ENCODE peak calls at places on chromosome 1, in four cellular contexts. W is mucosa of descending colon, K is bronchial epithelial cell, F is Peyer's patch. E is an unnamed sample.

GRCh38 chr1:72498393-72498792 is 216.1 kb upstream of the NEGR1 start:
- DNase-seq in K (no peak), F (no peak), W (no peak), E (no peak)

GRCh38 chr1:243343970-243344749 is 88.3 kb downstream of the SDCCAG8 start:
- DNase-seq in K (peak), F (no peak), W (no peak), E (no peak)

GRCh38 chr1:70358921-70359564 is 4.5 kb upstream of the ANKRD13C start:
- DNase-seq in W (no peak), K (peak), F (no peak), E (no peak)

GRCh38 chr1:184330884-184331283 is 55.9 kb upstream of the C1orf21 start:
- DNase-seq in F (no peak), K (peak), W (no peak), E (no peak)

GRCh38 chr1:156624814-156625435 is 5.7 kb downstream of the HAPLN2 start:
- DNase-seq in F (no peak), W (no peak), K (no peak), E (no peak)

GRCh38 chr1:41664861-41665640 is 180.6 kb upstream of the EDN2 start:
- DNase-seq in F (no peak), K (peak), W (no peak), E (no peak)

GRCh38 chr1:114319480-114319879 is 165.8 kb upstream of the SYT6 start:
- DNase-seq in F (no peak), W (no peak), K (peak), E (no peak)

GRCh38 chr1:29684141-29684540 is 447.8 kb downstream of the PTPRU start:
- DNase-seq in K (no peak), W (no peak), F (no peak), E (no peak)

GRCh38 chr1:89540406-89540970 is 15.9 kb downstream of the LRRC8B start:
- DNase-seq in K (no peak), W (no peak), F (no peak), E (no peak)

GRCh38 chr1:79847715-79848114 is 841.2 kb upstream of the ADGRL4 start:
- DNase-seq in F (no peak), K (no peak), W (no peak), E (no peak)

GRCh38 chr1:201886103-201886885 is 2.4 kb upstream of the SHISA4 start:
- DNase-seq in F (no peak), K (no peak), W (no peak), E (no peak)

GRCh38 chr1:207806531-207807394 is 54.9 kb downstream of the CD46 start:
- DNase-seq in W (no peak), K (peak), F (no peak), E (no peak)

GRCh38 chr1:157073944-157074685 is 25.5 kb downstream of the ETV3L start:
- DNase-seq in W (peak), K (peak), F (no peak), E (peak)

GRCh38 chr1:89821322-89822108 is 683 bp downstream of the LRRC8D start:
- DNase-seq in W (peak), K (no peak), F (peak), E (peak)

GRCh38 chr1:40178200-40178599 is 17.0 kb downstream of the RLF start:
- DNase-seq in W (no peak), K (no peak), F (no peak), E (no peak)

GRCh38 chr1:18913065-18913502 is 10.7 kb upstream of the ALDH4A1 start:
- DNase-seq in F (peak), K (peak), W (peak), E (peak)

GRCh38 chr1:8096105-8097011 is 70.2 kb upstream of the ERRFI1 start:
- DNase-seq in F (no peak), W (no peak), K (peak), E (no peak)

GRCh38 chr1:10457910-10458309 is 8.1 kb downstream of the CORT start:
- DNase-seq in F (no peak), K (no peak), W (no peak), E (no peak)

GRCh38 chr1:10451286-10451685 is 1.5 kb downstream of the CORT start:
- DNase-seq in F (no peak), W (no peak), K (no peak), E (peak)

GRCh38 chr1:10459185-10459584 is 9.4 kb downstream of the CORT start:
- DNase-seq in K (peak), F (no peak), W (no peak), E (no peak)

GRCh38 chr1:10456661-10457060 is 6.8 kb downstream of the CORT start:
- DNase-seq in W (no peak), K (peak), F (no peak), E (no peak)

DNA sequence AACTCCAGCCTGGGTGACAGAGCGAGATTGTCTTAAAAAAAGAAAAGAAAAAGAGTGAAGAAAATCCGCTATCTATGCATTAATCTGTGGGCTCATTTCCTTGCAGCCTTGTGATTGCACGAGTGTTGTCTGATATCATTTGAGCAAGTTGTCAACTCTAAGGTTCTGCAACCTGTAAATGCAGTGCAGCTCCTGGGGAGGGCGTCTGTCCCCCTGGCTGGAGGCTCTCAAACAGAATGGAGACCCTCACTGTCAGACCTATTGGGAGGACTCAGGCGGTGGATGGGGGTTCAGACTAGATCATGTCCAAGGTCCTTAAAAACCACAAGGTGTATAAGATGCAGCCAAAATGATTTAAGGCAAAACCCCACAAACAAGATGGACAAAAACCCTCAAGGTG is 6.2 kb downstream of the CORT start:
- DNase-seq in W (no peak), K (no peak), F (no peak), E (no peak)
- TF ChIP-seq CTCF in W (no peak), K (peak), F (no peak), E (no peak)

GRCh38 chr1:224804220-224804619 is 125.3 kb upstream of the DNAH14 start:
- DNase-seq in W (no peak), K (no peak), F (no peak), E (no peak)

GRCh38 chr1:224800486-224801119 is 128.9 kb upstream of the DNAH14 start:
- DNase-seq in F (no peak), W (no peak), K (no peak), E (no peak)

GRCh38 chr1:224802596-224802995 is 126.9 kb upstream of the DNAH14 start:
- DNase-seq in W (no peak), F (no peak), K (no peak), E (no peak)

GRCh38 chr1:224799083-224799482 is 130.4 kb upstream of the DNAH14 start:
- DNase-seq in F (no peak), K (peak), W (no peak), E (no peak)

GRCh38 chr1:224801761-224802490 is 127.5 kb upstream of the DNAH14 start:
- DNase-seq in F (no peak), W (no peak), K (no peak), E (no peak)
- TF ChIP-seq CTCF in F (no peak), W (no peak), K (no peak), E (no peak)

GRCh38 chr1:232543194-232543593 is 86.7 kb downstream of the SIPA1L2 start:
- DNase-seq in K (no peak), W (no peak), F (no peak), E (no peak)

GRCh38 chr1:232538224-232538942 is 91.5 kb downstream of the SIPA1L2 start:
- DNase-seq in K (peak), F (no peak), W (no peak), E (no peak)

GRCh38 chr1:232542633-232543032 is 87.3 kb downstream of the SIPA1L2 start:
- DNase-seq in W (no peak), F (no peak), K (no peak), E (no peak)

GRCh38 chr1:232534552-232535517 is 95.1 kb downstream of the SIPA1L2 start:
- DNase-seq in W (no peak), K (no peak), F (no peak), E (no peak)

DNA sequence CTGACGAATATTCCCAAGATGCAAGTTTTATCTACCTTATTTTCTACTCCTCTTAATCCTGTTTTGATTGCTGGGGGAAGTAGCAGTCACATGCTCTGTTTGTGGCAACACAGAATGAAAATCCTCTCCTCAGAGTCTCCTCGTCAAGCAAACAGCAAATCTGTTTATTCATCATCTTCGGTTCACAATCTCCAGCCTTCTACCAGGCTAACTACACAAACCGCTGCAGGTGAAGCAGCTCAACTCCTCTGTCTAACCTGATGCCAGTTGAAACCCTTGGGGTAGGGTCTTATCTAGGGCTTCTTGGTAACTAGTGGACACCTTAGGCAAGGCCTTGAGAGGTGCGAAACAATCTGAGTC is 91.0 kb downstream of the SIPA1L2 start:
- DNase-seq in K (no peak), W (no peak), F (no peak), E (no peak)
- TF ChIP-seq CTCF in K (no peak), W (no peak), F (no peak), E (no peak)

GRCh38 chr1:193338194-193338593 is 151.8 kb upstream of the B3GALT2 start:
- DNase-seq in W (no peak), F (no peak), K (peak), E (no peak)
- TF ChIP-seq CTCF in W (no peak), F (no peak), K (no peak), E (no peak)

GRCh38 chr1:209797978-209798639 is 7.8 kb downstream of the IRF6 start:
- DNase-seq in W (no peak), F (no peak), K (peak), E (no peak)
- TF ChIP-seq CTCF in W (no peak), F (no peak), K (peak), E (no peak)

GRCh38 chr1:178797590-178797989 is 72.5 kb downstream of the RALGPS2 start:
- DNase-seq in F (no peak), W (no peak), K (no peak), E (no peak)
- TF ChIP-seq CTCF in F (no peak), W (no peak), K (no peak), E (no peak)

DNA sequence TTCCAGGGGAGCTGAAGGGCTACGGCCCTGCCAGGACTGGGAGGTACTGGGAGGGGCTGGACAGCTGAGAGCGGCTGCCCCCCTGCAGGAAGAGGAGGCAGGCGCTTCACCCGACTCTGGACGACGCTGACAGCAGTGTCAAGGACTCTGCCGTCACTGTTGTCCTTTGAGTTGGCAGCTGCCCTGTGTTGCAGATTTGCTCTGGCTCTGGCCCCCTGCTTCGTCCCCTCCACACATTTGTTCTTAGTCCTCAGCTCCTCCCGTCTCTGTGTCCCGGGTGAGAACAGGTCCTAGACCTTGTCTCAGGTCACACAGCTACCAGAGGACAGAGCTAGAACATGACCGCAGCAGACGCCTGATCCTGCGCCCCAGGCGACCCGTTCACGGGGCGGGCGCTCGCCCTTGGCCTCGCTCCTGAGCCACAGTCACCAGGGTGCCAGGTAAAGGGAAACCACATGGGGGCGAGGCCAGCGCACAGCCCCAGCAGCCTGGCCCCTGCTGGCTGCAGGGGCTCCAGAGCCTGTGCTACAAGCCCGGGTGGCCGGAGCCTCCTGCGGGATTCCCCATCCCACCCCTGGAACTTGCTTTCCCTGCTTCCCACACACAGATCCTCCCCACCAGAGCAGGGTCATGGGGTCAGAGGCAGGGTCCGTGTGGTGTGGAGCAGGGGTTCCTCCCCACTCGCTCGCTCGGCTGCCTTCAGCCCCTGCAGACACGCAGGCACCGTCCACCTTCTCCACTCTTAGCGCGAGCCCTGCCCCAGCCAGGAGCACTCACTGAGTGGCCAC is 10.7 kb upstream of the NPHP4 start:
- DNase-seq in F (no peak), W (peak), K (no peak), E (no peak)
- TF ChIP-seq CTCF in F (no peak), W (no peak), K (no peak), E (no peak)

GRCh38 chr1:167439301-167439988 is 78.9 kb downstream of the CD247 start:
- DNase-seq in W (no peak), K (peak), F (peak), E (peak)
- TF ChIP-seq CTCF in W (no peak), K (peak), F (no peak), E (no peak)

GRCh38 chr1:9292361-9293240 is at the start of gene SPSB1:
- DNase-seq in K (peak), W (peak), F (peak), E (peak)
- TF ChIP-seq CTCF in K (no peak), W (no peak), F (no peak), E (no peak)

DNA sequence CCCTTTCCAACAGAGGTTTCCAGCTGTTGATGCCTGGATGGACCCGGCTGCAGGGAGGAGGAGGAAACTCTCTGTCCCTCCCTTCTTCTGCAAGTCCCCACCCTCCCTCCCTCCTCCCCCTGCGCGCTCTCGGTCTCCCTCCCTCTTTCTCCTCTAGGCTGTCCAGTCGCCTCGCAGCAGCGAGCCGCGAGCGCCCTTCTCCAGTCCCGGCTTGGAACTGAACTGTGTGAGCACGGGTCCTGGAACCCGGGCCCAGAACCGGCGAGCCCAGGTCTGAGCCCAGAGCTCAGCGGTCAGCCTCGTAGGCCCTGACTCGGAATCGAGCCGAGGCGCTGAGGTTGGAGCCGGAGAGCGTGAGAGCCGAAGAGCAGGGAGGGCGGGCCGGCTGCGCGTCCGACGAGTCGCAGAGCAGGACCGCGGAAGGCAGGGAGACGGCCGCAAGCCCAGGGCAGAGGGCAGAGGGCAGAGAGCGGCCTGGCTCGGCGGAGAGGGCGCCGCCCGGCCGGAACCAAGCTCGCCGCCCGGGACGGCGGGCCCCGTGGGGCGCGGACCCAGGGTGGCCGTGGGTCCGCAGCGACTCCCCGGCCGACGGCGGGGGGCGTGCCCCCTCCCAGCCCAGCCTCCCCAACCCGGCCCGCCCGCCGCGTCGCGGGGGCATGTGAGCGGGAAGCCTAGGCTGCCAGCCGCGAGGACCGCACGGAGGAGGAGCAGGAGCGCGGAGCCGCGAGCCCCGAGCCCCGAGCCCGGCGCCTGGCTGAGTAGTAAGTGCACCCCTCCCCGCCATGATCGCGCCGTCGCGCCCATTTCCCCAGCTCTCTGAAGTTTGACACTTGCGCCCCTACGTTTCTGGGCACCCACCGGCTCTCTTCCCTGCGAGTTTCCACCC is at the start of gene SOX13:
- DNase-seq in K (peak), F (peak), W (peak), E (peak)
- TF ChIP-seq CTCF in K (peak), F (no peak), W (no peak), E (no peak)

E was measured in endothelial cell.